ENCODE peak calls at places on chromosome 20, in four cellular contexts. Q, A, T and U are unnamed samples.

GRCh38 chr20:5395932-5396727 is 79.4 kb upstream of the PROKR2 start:
- DNase-seq in Q (no peak), A (no peak), T (no peak), U (no peak)

GRCh38 chr20:60868316-60868891 is 383.7 kb upstream of the CDH4 start:
- DNase-seq in Q (no peak), A (no peak), T (no peak), U (no peak)

GRCh38 chr20:41276317-41276751 is 41.2 kb downstream of the ZHX3 start:
- DNase-seq in Q (no peak), A (no peak), T (no peak), U (no peak)

GRCh38 chr20:1185781-1186334 is 1.1 kb upstream of the TMEM74B start:
- DNase-seq in Q (no peak), A (peak; percentile 63), T (peak; percentile 88), U (peak; percentile 78)

GRCh38 chr20:7843613-7844012 is 96.6 kb downstream of the HAO1 start:
- DNase-seq in Q (no peak), A (no peak), T (no peak), U (no peak)

GRCh38 chr20:59721386-59721785 is 117.0 kb downstream of the PHACTR3 start:
- DNase-seq in Q (no peak), A (no peak), T (no peak), U (no peak)

GRCh38 chr20:25695532-25696383 is 895 bp downstream of the ZNF337 start:
- DNase-seq in Q (no peak), A (no peak), T (no peak), U (no peak)

GRCh38 chr20:13588049-13588448 is 50.7 kb downstream of the TASP1 start:
- DNase-seq in Q (no peak), A (no peak), T (no peak), U (no peak)

GRCh38 chr20:1943267-1944002 is 48.2 kb downstream of the SIRPA start:
- DNase-seq in Q (no peak), A (peak; percentile 55), T (no peak), U (no peak)

GRCh38 chr20:36563415-36563814 is 10.0 kb upstream of the TGIF2 start:
- DNase-seq in Q (no peak), A (no peak), T (no peak), U (no peak)

GRCh38 chr20:2693286-2693995 is 861 bp downstream of the EBF4 start:
- DNase-seq in Q (no peak), A (no peak), T (peak; percentile 90), U (peak; percentile 35)

GRCh38 chr20:17229256-17229655 is 2.4 kb downstream of the PCSK2 start:
- DNase-seq in Q (no peak), A (no peak), T (no peak), U (no peak)

GRCh38 chr20:41287327-41287726 is 30.2 kb downstream of the ZHX3 start:
- DNase-seq in Q (no peak), A (no peak), T (no peak), U (no peak)

GRCh38 chr20:8721098-8721497 is 347.8 kb upstream of the PLCB4 start:
- DNase-seq in Q (peak; percentile 7), A (peak; percentile 71), T (peak; percentile 42), U (peak; percentile 13)

DNA sequence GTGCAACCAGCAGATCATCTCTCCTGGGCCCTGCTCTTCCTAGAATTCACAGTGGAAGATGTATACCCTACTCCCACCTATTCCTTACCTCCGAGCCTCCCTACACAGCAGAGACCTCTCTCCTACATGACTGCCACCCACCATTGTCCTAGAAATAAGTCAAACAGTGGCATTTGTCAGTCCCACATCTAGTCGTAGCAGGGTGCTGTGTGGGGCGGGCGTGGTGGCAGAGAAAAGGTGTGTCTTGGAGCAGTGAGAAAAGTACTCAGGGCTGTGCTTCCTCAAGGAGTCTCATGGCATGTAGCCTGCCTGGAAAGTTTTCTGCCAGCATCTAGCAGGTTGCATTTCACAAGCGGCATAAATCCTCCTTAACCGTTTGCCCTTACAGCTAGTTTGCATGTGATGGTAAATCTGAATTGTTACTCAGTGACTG is 59.4 kb upstream of the PTGIS start:
- DNase-seq in Q (no peak), A (no peak), T (no peak), U (no peak)
- TF ChIP-seq PBX3 in Q (no peak), A (no peak), T (no peak), U (no peak)

DNA sequence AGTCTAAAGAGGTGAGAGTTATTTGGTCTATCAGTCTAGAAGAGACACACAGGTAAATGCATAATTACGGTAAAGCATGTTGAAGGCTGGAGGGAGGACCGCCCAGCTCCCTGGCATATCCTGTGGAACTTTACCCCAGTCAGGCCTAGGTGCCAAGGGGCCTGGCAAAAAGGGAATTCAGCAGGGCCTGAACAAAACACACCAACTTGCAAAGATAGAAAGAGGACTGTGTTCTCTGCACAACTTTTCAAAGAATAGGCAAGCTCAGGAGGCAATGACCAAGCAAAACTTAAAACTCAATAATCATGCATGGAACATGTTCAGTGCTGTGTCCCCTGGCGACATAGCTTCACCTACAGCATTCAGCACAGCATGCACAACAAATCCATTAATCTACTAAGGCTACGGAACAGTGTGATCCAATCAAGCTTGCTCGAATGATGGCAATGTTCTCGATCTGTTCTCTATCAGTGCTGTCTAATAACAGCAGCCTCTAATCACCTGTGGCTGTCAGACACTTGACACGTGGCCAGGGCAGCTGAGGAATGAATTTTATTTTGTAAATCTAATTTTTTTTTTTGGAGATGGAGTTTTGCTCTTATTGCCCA is 27.6 kb downstream of the ZMYND8 start:
- DNase-seq in Q (no peak), A (no peak), T (no peak), U (no peak)
- TF ChIP-seq EP300 in Q (no peak), A (no peak), T (no peak), U (no peak)

GRCh38 chr20:57392512-57393271 is 1.5 kb downstream of the RBM38 start:
- DNase-seq in Q (no peak), A (no peak), T (no peak), U (no peak)
- TF ChIP-seq PBX3 in Q (no peak), A (no peak), T (no peak), U (no peak)

GRCh38 chr20:46720019-46720418 is 10.6 kb downstream of the SLC2A10 start:
- DNase-seq in Q (no peak), A (no peak), T (no peak), U (no peak)

GRCh38 chr20:46713957-46714834 is 4.7 kb downstream of the SLC2A10 start:
- DNase-seq in Q (no peak), A (no peak), T (no peak), U (no peak)

GRCh38 chr20:46717818-46718541 is 8.5 kb downstream of the SLC2A10 start:
- DNase-seq in Q (no peak), A (no peak), T (no peak), U (no peak)

GRCh38 chr20:46712056-46712636 is 2.7 kb downstream of the SLC2A10 start:
- DNase-seq in Q (no peak), A (no peak), T (no peak), U (no peak)

GRCh38 chr20:46715292-46715756 is 5.9 kb downstream of the SLC2A10 start:
- DNase-seq in Q (no peak), A (no peak), T (no peak), U (peak; percentile 46)
- TF ChIP-seq EP300 in Q (no peak), A (no peak), T (no peak), U (no peak)

GRCh38 chr20:46204594-46205205 is 86.6 kb downstream of the CD40 start:
- DNase-seq in Q (no peak), A (no peak), T (no peak), U (no peak)
- TF ChIP-seq PBX3 in Q (no peak), A (no peak), T (no peak), U (no peak)

DNA sequence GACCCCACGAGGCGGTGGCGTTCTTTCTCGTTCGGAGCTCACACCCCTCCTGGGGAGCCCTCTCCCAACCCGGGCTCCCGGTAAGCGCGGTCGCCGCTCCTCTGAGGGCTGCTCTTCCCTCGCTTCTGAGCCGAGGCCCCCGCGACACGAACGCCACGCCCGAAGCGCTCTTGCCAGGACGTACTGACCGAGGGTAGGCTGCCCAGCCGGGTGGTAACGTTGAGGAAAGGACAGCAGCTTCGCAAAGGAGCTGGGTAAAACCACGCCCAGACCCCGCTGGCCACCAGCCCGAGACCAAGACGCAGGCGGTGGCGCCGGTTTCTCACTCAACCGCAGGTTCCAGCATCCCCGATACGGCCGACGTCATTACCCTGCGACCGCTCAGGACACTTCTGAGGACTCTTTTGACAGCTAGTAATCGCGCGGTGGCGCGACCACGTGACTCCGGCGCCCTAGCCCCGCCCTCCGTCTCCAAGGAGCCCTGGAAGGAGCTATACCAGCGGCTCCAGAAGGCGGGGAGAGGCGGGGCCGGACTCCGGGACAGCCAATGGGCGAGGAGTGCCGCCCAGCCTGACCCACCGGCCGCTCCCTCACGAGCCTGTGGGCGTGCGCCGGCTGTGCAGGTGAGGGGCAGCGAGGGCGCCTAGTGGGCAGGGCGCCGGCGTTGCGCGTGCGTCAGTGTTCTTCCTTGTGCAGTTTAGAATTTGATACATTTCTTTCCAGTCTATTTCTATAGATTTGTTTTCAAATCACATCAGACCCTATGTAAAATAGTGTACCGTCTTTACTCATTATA is 4.0 kb upstream of the GZF1 start:
- DNase-seq in Q (peak; percentile 96), A (peak; percentile 98), T (peak; percentile 92), U (peak; percentile 100)
- TF ChIP-seq EP300 in Q (peak; percentile 48), A (no peak), T (no peak), U (no peak)